ENCODE peak calls at places on chromosomes 16 and 17, in eight cellular contexts. Q is astrocyte of the spinal cord, G is dorsolateral prefrontal cortex, W is uterus, I is fibroblast of the aortic adventitia, Z is MCF 10A, B is heart left ventricle, H is epithelial cell of proximal tubule. M is an unnamed sample.

GRCh38 chr16:74029122-74029805 is 267.4 kb upstream of the PSMD7 start:
- DNase-seq in H (no peak), B (no peak), Q (no peak), W (no peak), Z (no peak), I (no peak), G (no peak), M (no peak)

GRCh38 chr16:23141959-23142740 is 7.1 kb downstream of the USP31 start:
- DNase-seq in W (no peak), B (no peak), G (no peak), Z (peak; percentile 25), H (no peak), I (no peak), Q (no peak), M (peak; percentile 95)

GRCh38 chr16:31700530-31701388 is 172.8 kb upstream of the ZNF267 start:
- DNase-seq in Q (peak; percentile 28), G (peak; percentile 91), Z (peak; percentile 89), W (peak; percentile 81), B (peak; percentile 84), I (peak; percentile 25), H (peak; percentile 81), M (peak; percentile 75)

GRCh38 chr16:53052519-53053501 is at the start of gene CHD9NB:
- DNase-seq in B (no peak), W (no peak), Q (peak; percentile 82), I (peak; percentile 95), Z (peak; percentile 97), G (no peak), H (peak; percentile 93), M (peak; percentile 99)

GRCh38 chr17:39576187-39576586 is 31.5 kb downstream of the NEUROD2 start:
- DNase-seq in Z (peak; percentile 35), H (no peak), B (no peak), W (no peak), G (peak; percentile 58), Q (no peak), I (no peak), M (peak; percentile 8)

GRCh38 chr17:9183297-9183696 is 162.0 kb downstream of the NTN1 start:
- DNase-seq in Z (no peak), W (no peak), H (no peak), I (no peak), Q (no peak), B (no peak), G (no peak), M (no peak)

GRCh38 chr16:27080870-27081269 is 14.1 kb downstream of the C16orf82 start:
- DNase-seq in G (no peak), H (no peak), I (peak; percentile 2), W (no peak), B (no peak), Z (peak; percentile 20), Q (no peak), M (no peak)

GRCh38 chr17:73142763-73143395 is 21.9 kb upstream of the SSTR2 start:
- DNase-seq in H (no peak), W (no peak), G (no peak), B (no peak), Z (no peak), I (peak; percentile 13), Q (peak; percentile 31), M (peak; percentile 40)

GRCh38 chr16:324451-325334 is 27.8 kb downstream of the AXIN1 start:
- DNase-seq in Z (no peak), I (no peak), W (no peak), H (no peak), G (no peak), B (peak; percentile 37), Q (no peak), M (no peak)

DNA sequence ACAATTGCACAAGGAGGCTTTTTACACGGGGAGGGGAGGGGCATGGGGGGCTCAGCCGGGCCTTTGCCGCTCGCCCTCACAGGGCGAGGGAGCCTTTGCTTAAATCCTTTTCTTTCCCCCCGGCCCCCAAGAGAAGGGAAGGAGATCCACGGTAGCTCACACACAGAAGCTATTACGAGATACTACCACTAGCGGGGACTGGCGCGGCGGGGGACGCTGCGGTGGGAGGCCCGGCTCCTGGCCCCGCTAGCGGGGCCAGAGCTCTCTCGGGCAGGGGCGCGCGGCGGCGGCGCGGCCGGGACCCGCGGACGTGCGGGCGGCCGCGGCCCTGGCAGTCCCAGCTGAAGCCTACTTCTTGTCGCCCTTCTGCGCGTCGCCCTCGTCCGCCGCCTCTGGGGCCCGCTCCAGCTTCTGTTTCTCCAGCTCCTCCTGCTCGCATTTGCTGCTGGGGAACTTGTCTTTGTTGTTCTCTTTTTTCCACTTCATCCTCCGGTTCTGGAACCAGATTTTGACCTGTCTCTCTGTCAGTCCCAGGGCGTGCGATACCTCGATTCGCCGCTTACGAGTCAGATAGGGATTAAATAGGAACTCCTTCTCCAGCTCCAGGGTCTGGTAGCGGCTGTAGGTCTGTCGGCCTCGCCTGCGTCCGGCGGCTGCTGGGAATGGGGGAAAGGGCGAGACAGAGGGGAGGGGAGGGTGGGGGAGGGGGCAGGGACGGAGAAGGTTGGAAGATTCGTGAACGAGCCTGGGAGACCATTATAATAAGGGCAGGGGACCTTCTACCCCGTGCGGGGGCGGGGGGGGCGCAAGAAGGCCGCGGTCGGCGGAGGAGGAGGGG is 2.0 kb downstream of the HOXB8 start:
- DNase-seq in I (no peak), H (no peak), Q (peak; percentile 53), W (no peak), Z (no peak), G (no peak), B (no peak), M (no peak)
- TF ChIP-seq CTCF in I (peak; percentile 38), H (no peak), Q (peak; percentile 11), W (peak; percentile 33), Z (no peak), G (no peak), B (no peak), M (peak; percentile 6)

GRCh38 chr16:88338896-88339295 is 43.9 kb upstream of the ZNF469 start:
- DNase-seq in Z (no peak), G (no peak), B (no peak), H (no peak), I (no peak), W (no peak), Q (no peak), M (no peak)

GRCh38 chr16:88339926-88340754 is 42.6 kb upstream of the ZNF469 start:
- DNase-seq in Z (no peak), I (no peak), H (no peak), W (no peak), B (no peak), G (no peak), Q (no peak), M (no peak)

GRCh38 chr16:88337538-88337937 is 45.2 kb upstream of the ZNF469 start:
- DNase-seq in B (no peak), W (no peak), Q (no peak), I (no peak), Z (no peak), G (no peak), H (no peak), M (no peak)

GRCh38 chr16:88337021-88337420 is 45.7 kb upstream of the ZNF469 start:
- DNase-seq in W (no peak), Q (peak; percentile 45), I (no peak), G (no peak), Z (peak; percentile 8), B (no peak), H (no peak), M (no peak)

DNA sequence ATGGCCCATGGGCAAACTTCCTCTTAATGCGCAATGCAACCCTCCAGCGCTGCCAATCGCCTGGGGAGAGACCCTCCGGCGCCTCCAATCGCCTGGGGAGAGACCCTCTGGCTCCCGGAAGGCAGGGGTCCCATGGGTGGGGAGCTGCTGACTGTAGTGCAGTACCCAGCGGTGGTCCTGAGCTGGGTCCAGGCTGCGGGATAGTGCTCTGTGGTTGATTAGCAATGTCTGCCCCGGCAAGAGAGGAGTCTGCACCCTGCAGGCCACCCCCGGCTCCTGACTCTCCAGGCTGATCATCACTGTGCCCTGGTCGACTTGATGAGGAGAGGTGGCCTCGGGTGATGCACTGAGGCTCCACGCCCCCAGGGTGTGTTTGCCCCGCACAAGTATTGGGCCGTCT is 44.6 kb upstream of the ZNF469 start:
- DNase-seq in G (no peak), H (no peak), I (no peak), W (no peak), Q (no peak), Z (no peak), B (no peak), M (no peak)
- TF ChIP-seq CTCF in G (no peak), H (no peak), I (no peak), W (no peak), Q (peak; percentile 45), Z (no peak), B (no peak), M (peak; percentile 23)

GRCh38 chr16:3122926-3123570 is 10.7 kb downstream of the ZNF205 start:
- DNase-seq in H (no peak), G (no peak), Q (no peak), B (no peak), Z (no peak), I (no peak), W (no peak), M (no peak)

GRCh38 chr16:3120435-3120834 is 8.0 kb downstream of the ZNF205 start:
- DNase-seq in H (no peak), I (no peak), W (no peak), Z (no peak), B (no peak), G (no peak), Q (no peak), M (no peak)

GRCh38 chr16:3121843-3122467 is 9.6 kb downstream of the ZNF205 start:
- DNase-seq in W (no peak), H (no peak), I (no peak), B (no peak), G (no peak), Z (no peak), Q (no peak), M (no peak)

GRCh38 chr16:3127745-3128144 is 7.1 kb upstream of the ZNF213 start:
- DNase-seq in W (no peak), Q (no peak), H (no peak), G (no peak), B (no peak), Z (no peak), I (no peak), M (peak; percentile 76)

DNA sequence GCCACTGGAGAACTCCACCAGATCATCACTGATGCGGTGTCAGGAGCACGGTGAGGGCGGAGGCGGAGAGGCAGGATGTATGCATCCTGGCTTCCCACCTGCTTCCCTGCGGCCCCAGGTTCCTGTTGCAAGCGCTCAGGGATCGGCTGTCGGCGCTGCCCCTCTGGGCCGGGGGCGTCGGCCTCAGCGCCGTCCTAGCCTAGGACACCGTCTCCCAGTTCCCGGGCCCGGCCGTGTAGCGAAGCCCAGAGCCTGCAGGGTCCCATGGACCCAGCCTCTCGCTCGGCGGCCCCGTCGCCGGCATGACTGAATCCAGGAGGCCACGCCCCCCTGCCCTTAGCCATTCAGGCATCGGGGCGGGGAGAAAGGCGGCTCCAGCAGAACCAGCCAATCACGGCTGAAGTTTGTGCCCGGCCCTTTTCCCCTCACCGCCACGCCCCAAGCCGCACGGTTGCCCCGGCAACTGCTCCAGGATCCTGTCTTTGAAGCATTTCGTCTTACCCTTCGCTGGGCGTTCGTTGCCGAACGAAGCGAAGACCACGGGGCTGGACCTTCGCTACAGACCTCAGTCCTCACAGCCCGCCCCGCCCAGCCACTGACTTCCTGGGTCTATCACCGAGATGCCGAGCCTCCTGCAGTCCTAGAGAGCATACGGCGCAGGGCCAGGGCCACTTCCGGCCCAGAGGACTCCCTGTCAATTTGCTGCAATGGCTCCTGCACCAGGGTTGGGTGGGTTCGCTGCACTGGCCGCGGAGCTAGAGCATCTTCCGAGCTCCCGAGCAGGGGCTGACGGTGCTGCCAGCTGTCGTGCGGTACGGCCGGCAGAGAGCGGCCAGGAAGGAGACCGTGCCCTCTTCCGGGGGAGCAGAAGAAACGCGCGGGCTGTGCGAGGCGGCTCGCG is 10.6 kb upstream of the ZNF213 start:
- DNase-seq in I (peak; percentile 91), Z (peak; percentile 96), Q (peak; percentile 95), B (peak; percentile 96), G (peak; percentile 97), W (peak; percentile 94), H (peak; percentile 50), M (peak; percentile 84)
- TF ChIP-seq CTCF in I (peak; percentile 46), Z (peak; percentile 21), Q (peak; percentile 27), B (peak; percentile 22), G (peak; percentile 14), W (peak; percentile 19), H (peak; percentile 32), M (peak; percentile 43)

GRCh38 chr17:76379646-76380376 is 4.6 kb upstream of the SPHK1 start:
- DNase-seq in B (no peak), W (no peak), G (no peak), Z (no peak), Q (no peak), H (no peak), I (no peak), M (no peak)
- TF ChIP-seq CTCF in B (no peak), W (no peak), G (no peak), Z (no peak), Q (no peak), H (no peak), I (no peak), M (no peak)

M was measured in bronchial epithelial cell.